ENCODE peak calls at places on chromosomes 3 and 15, in four cellular contexts. C, G, J and O are unnamed samples.

GRCh38 chr3:186980989-186981388 is 50.7 kb downstream of the ST6GAL1 start:
- DNase-seq in C (no peak), G (no peak), J (no peak), O (no peak)

GRCh38 chr3:138303474-138303873 is 26.2 kb downstream of the NME9 start:
- DNase-seq in C (no peak), G (no peak), J (no peak), O (no peak)

GRCh38 chr3:98812851-98813374 is 49.8 kb downstream of the ST3GAL6 start:
- DNase-seq in C (no peak), G (no peak), J (peak; percentile 3), O (no peak)

GRCh38 chr3:169362261-169362660 is 301.3 kb downstream of the MECOM start:
- DNase-seq in C (no peak), G (no peak), J (no peak), O (no peak)

GRCh38 chr3:134445631-134446030 is 40.2 kb downstream of the ANAPC13 start:
- DNase-seq in C (no peak), G (no peak), J (no peak), O (no peak)

GRCh38 chr3:16102905-16103364 is 71.5 kb upstream of the GALNT15 start:
- DNase-seq in C (no peak), G (no peak), J (no peak), O (no peak)

GRCh38 chr3:87088366-87088983 is 97.5 kb upstream of the VGLL3 start:
- DNase-seq in C (peak; percentile 33), G (no peak), J (no peak), O (no peak)

GRCh38 chr3:188197388-188197847 is 43.5 kb downstream of the LPP start:
- DNase-seq in C (no peak), G (no peak), J (no peak), O (peak; percentile 67)

GRCh38 chr3:61985020-61985419 is 388.3 kb downstream of the FEZF2 start:
- DNase-seq in C (no peak), G (no peak), J (no peak), O (no peak)

GRCh38 chr15:25900901-25901300 is 37.8 kb upstream of the ATP10A start:
- DNase-seq in C (no peak), G (no peak), J (no peak), O (no peak)

GRCh38 chr15:70358011-70358819 is 260.5 kb upstream of the TLE3 start:
- DNase-seq in C (no peak), G (peak; percentile 31), J (no peak), O (no peak)